ENCODE peak calls at places on chromosomes 5 and 9, in four cellular contexts. A, L, V and O are unnamed samples.

GRCh38 chr9:138024131-138024530 is 146.5 kb downstream of the CACNA1B start:
- DNase-seq in A (no peak), V (no peak), L (peak; percentile 47), O (no peak)

GRCh38 chr9:133477461-133477860 is 1.4 kb downstream of the SLC2A6 start:
- DNase-seq in A (no peak), L (no peak), V (no peak), O (no peak)

GRCh38 chr5:151223447-151224264 is at the start of gene CCDC69:
- DNase-seq in A (peak; percentile 57), V (peak; percentile 76), L (peak; percentile 89), O (no peak)

GRCh38 chr9:91572811-91573210 is 149.2 kb upstream of the NFIL3 start:
- DNase-seq in L (no peak), V (no peak), A (no peak), O (no peak)

GRCh38 chr5:123454236-123454911 is 31.2 kb upstream of the CEP120 start:
- DNase-seq in V (no peak), L (no peak), A (no peak), O (no peak)

GRCh38 chr5:52077941-52078825 is 694.9 kb downstream of the ISL1 start:
- DNase-seq in A (no peak), L (no peak), V (no peak), O (no peak)

GRCh38 chr5:80976985-80977384 is 16.8 kb downstream of the RASGRF2 start:
- DNase-seq in A (no peak), L (no peak), V (no peak), O (no peak)

GRCh38 chr9:96015876-96016686 is 140.6 kb downstream of the ERCC6L2 start:
- DNase-seq in V (no peak), L (no peak), A (no peak), O (no peak)

GRCh38 chr9:127970401-127971313 is 10.1 kb downstream of the EEIG1 start:
- DNase-seq in L (no peak), V (no peak), A (no peak), O (no peak)

GRCh38 chr9:127971357-127972315 is 9.2 kb downstream of the EEIG1 start:
- DNase-seq in L (peak; percentile 84), A (no peak), V (peak; percentile 55), O (no peak)

GRCh38 chr9:127973169-127974001 is 7.4 kb downstream of the EEIG1 start:
- DNase-seq in A (no peak), V (no peak), L (peak; percentile 97), O (no peak)

GRCh38 chr9:127974002-127974768 is 6.6 kb downstream of the EEIG1 start:
- DNase-seq in L (peak; percentile 82), V (no peak), A (no peak), O (no peak)

GRCh38 chr9:127972316-127972871 is 8.4 kb downstream of the EEIG1 start:
- DNase-seq in A (no peak), V (peak; percentile 36), L (peak; percentile 82), O (no peak)
- H3K4me3 ChIP-seq in A (peak overlapping the region; percentile 10), V (no peak overlapping the region), L (no peak overlapping the region), O (no peak overlapping the region)

GRCh38 chr5:17061973-17062470 is 125.9 kb upstream of the MYO10 start:
- DNase-seq in A (no peak), L (peak; percentile 67), V (no peak), O (no peak)
- H3K4me3 ChIP-seq in A (no peak overlapping the region), L (no peak overlapping the region), V (no peak overlapping the region), O (no peak overlapping the region)

GRCh38 chr5:160181965-160182622 is 47.2 kb upstream of the FABP6 start:
- DNase-seq in A (no peak), V (no peak), L (no peak), O (no peak)
- H3K4me3 ChIP-seq in A (no peak overlapping the region), V (no peak overlapping the region), L (no peak overlapping the region), O (no peak overlapping the region)

GRCh38 chr9:135075234-135076142 is 12.0 kb upstream of the OLFM1 start:
- DNase-seq in V (peak; percentile 39), A (peak; percentile 40), L (no peak), O (no peak)

GRCh38 chr9:135077497-135078200 is 9.8 kb upstream of the OLFM1 start:
- DNase-seq in V (no peak), A (no peak), L (no peak), O (no peak)

GRCh38 chr9:135076143-135076875 is 11.2 kb upstream of the OLFM1 start:
- DNase-seq in L (no peak), A (no peak), V (no peak), O (no peak)

GRCh38 chr9:135078361-135078821 is 9.1 kb upstream of the OLFM1 start:
- DNase-seq in V (no peak), L (no peak), A (no peak), O (no peak)

DNA sequence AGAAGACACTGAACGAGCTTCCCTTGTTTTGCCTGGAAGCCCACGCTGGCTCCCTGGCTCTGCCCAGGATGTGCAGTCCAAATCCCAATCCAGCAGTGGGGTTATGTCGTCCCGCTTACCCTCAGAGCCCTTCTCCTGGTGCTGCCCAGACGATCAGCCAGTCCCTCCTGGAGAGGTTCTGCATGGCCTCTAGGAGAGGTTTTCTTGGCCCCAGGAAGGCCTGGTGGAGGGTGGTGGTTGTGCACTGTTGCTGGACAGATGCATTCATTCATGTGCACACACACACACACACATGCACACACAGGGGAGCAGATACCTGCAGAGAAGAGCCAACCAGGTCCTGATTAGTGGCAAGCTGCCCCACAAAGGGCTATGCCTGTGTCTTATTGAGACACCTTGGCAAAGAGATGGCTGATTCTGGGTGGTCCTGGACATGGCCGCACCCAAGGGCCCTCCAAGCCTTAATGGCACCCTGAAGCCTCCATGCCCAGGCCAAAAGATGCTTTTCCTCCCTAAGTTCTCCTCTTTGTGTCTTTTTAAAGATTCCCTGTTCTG is 10.5 kb upstream of the OLFM1 start:
- DNase-seq in L (no peak), A (no peak), V (no peak), O (no peak)
- H3K4me3 ChIP-seq in L (no peak overlapping the region), A (no peak overlapping the region), V (no peak overlapping the region), O (no peak overlapping the region)

GRCh38 chr5:88878976-88879375 is 4.0 kb downstream of the MEF2C start:
- DNase-seq in L (no peak), V (no peak), A (no peak), O (no peak)

GRCh38 chr5:88879724-88880123 is 3.3 kb downstream of the MEF2C start:
- DNase-seq in V (no peak), L (no peak), A (no peak), O (no peak)

GRCh38 chr5:88876714-88877113 is 6.3 kb downstream of the MEF2C start:
- DNase-seq in A (no peak), L (no peak), V (no peak), O (no peak)

GRCh38 chr5:88875609-88876234 is 7.3 kb downstream of the MEF2C start:
- DNase-seq in L (no peak), A (no peak), V (no peak), O (no peak)

GRCh38 chr5:88877826-88878225 is 5.2 kb downstream of the MEF2C start:
- DNase-seq in L (no peak), V (no peak), A (no peak), O (no peak)
- H3K4me3 ChIP-seq in L (no peak overlapping the region), V (no peak overlapping the region), A (no peak overlapping the region), O (no peak overlapping the region)

GRCh38 chr5:39986614-39987013 is 561.8 kb upstream of the DAB2 start:
- DNase-seq in A (no peak), L (no peak), V (no peak), O (no peak)
- H3K4me3 ChIP-seq in A (no peak overlapping the region), L (no peak overlapping the region), V (no peak overlapping the region), O (no peak overlapping the region)

GRCh38 chr5:168302785-168303184 is 11.3 kb downstream of the WWC1 start:
- DNase-seq in V (no peak), L (no peak), A (no peak), O (no peak)

GRCh38 chr5:168304349-168304748 is 12.9 kb downstream of the WWC1 start:
- DNase-seq in L (no peak), A (no peak), V (no peak), O (no peak)

GRCh38 chr5:168307022-168307421 is 15.6 kb downstream of the WWC1 start:
- DNase-seq in A (no peak), L (no peak), V (no peak), O (no peak)

GRCh38 chr5:168303398-168304020 is 12.1 kb downstream of the WWC1 start:
- DNase-seq in A (no peak), V (no peak), L (no peak), O (no peak)

GRCh38 chr5:168305281-168305680 is 13.8 kb downstream of the WWC1 start:
- DNase-seq in V (no peak), L (no peak), A (no peak), O (no peak)
- H3K4me3 ChIP-seq in V (no peak overlapping the region), L (no peak overlapping the region), A (no peak overlapping the region), O (no peak overlapping the region)

GRCh38 chr5:181054138-181054537 is 14.1 kb downstream of the BTNL9 start:
- DNase-seq in V (no peak), A (no peak), L (no peak), O (no peak)

GRCh38 chr5:181052526-181052927 is 12.5 kb downstream of the BTNL9 start:
- DNase-seq in V (no peak), L (no peak), A (no peak), O (no peak)

GRCh38 chr5:181051841-181052525 is 11.9 kb downstream of the BTNL9 start:
- DNase-seq in A (no peak), L (no peak), V (no peak), O (no peak)

GRCh38 chr5:181053760-181054122 is 13.7 kb downstream of the BTNL9 start:
- DNase-seq in L (no peak), V (no peak), A (no peak), O (no peak)

GRCh38 chr5:181052928-181053759 is 13.1 kb downstream of the BTNL9 start:
- DNase-seq in V (no peak), A (no peak), L (peak; percentile 71), O (no peak)
- H3K4me3 ChIP-seq in V (peak overlapping the region; percentile 22), A (peak overlapping the region; percentile 28), L (peak overlapping the region; percentile 40), O (peak overlapping the region; percentile 48)